ENCODE peak calls at places on chromosomes 6 and 20, in nine cellular contexts. M is activated CD4-positive, CD25-positive, alpha-beta regulatory T cell; F is GM19239; V is ovary; Z is amniotic stem cell; P is NAMALWA; K is left lung; N is endothelial cell; G is stimulated activated CD8-positive, alpha-beta memory T cell treated with anti-CD3 and anti-CD28 coated beads, Interleukin-15, amount 100 ng/mL, for 1 hour. Q is an unnamed sample.

GRCh38 chr6:28226460-28226859 is 1.4 kb downstream of the ZSCAN9 start:
- DNase-seq in K (no peak), M (no peak), N (no peak), P (no peak), Z (no peak), G (no peak), F (no peak), V (no peak), Q (no peak)

GRCh38 chr6:121175827-121176226 is 158.5 kb downstream of the TBC1D32 start:
- DNase-seq in K (no peak), Z (no peak), V (no peak), N (no peak), F (no peak), M (no peak), P (no peak), G (no peak), Q (no peak)

GRCh38 chr6:85594197-85594930 is 706 bp upstream of the SNX14 start:
- DNase-seq in V (no peak), N (no peak), P (peak; percentile 75), F (no peak), G (peak; percentile 4), K (no peak), Z (peak; percentile 44), M (peak; percentile 19), Q (no peak)

GRCh38 chr6:13653296-13653695 is 38.2 kb downstream of the NOL7 start:
- DNase-seq in Z (peak; percentile 32), F (no peak), M (no peak), K (no peak), G (no peak), N (no peak), P (no peak), V (no peak), Q (no peak)

GRCh38 chr6:36432151-36432633 is 10.5 kb downstream of the PXT1 start:
- DNase-seq in P (no peak), M (no peak), Z (no peak), K (no peak), V (no peak), G (no peak), F (no peak), N (no peak), Q (no peak)

GRCh38 chr20:59831024-59831900 is 102.2 kb downstream of the SYCP2 start:
- DNase-seq in G (no peak), V (no peak), Z (no peak), P (no peak), M (no peak), F (no peak), N (no peak), K (peak; percentile 65), Q (no peak)

GRCh38 chr20:63067266-63067635 is 60.5 kb upstream of the BHLHE23 start:
- DNase-seq in M (no peak), G (no peak), N (no peak), K (no peak), P (no peak), F (no peak), Z (no peak), V (no peak), Q (no peak)

GRCh38 chr6:109397020-109397419 is 14.8 kb upstream of the CD164 start:
- DNase-seq in Z (no peak), M (no peak), P (no peak), V (no peak), G (no peak), F (no peak), N (no peak), K (no peak), Q (no peak)

GRCh38 chr6:36129889-36130671 is at the start of gene MAPK13:
- DNase-seq in Z (no peak), M (no peak), N (peak; percentile 28), P (no peak), K (no peak), F (peak; percentile 38), V (no peak), G (no peak), Q (no peak)

GRCh38 chr20:10568032-10568431 is 105.8 kb downstream of the JAG1 start:
- DNase-seq in F (no peak), K (no peak), N (no peak), M (no peak), G (no peak), V (no peak), Z (no peak), P (no peak), Q (no peak)

GRCh38 chr6:122692175-122692598 is 82.0 kb downstream of the PKIB start:
- DNase-seq in K (no peak), V (no peak), P (no peak), G (no peak), M (no peak), Z (no peak), F (no peak), N (no peak), Q (no peak)

GRCh38 chr6:81465859-81466258 is 286.6 kb downstream of the TENT5A start:
- DNase-seq in N (peak; percentile 23), V (no peak), P (peak; percentile 21), M (no peak), G (no peak), K (no peak), Z (peak; percentile 23), F (no peak), Q (no peak)

GRCh38 chr6:168517742-168518347 is 76.9 kb downstream of the SMOC2 start:
- DNase-seq in K (no peak), P (no peak), G (no peak), V (peak; percentile 22), N (no peak), Z (no peak), F (no peak), M (no peak), Q (no peak)

GRCh38 chr6:150491131-150491795 is 108.4 kb upstream of the PLEKHG1 start:
- DNase-seq in Z (no peak), V (no peak), N (no peak), K (no peak), G (no peak), F (peak; percentile 38), P (no peak), M (no peak), Q (no peak)

GRCh38 chr20:23449400-23449799 is 3.3 kb downstream of the CST11 start:
- DNase-seq in F (no peak), P (no peak), M (no peak), G (no peak), V (no peak), Z (no peak), N (no peak), K (no peak), Q (no peak)

GRCh38 chr6:112931835-112932234 is 584.7 kb downstream of the RFPL4B start:
- DNase-seq in V (no peak), K (no peak), P (no peak), M (no peak), F (no peak), Z (no peak), G (no peak), N (no peak), Q (no peak)

GRCh38 chr20:39036011-39036410 is 73.9 kb downstream of the DHX35 start:
- DNase-seq in F (no peak), V (no peak), K (no peak), G (no peak), M (no peak), P (no peak), N (no peak), Z (no peak), Q (no peak)

GRCh38 chr6:6688283-6688682 is 99.8 kb downstream of the LY86 start:
- DNase-seq in V (no peak), F (no peak), G (no peak), M (no peak), N (no peak), P (no peak), Z (no peak), K (no peak), Q (no peak)

GRCh38 chr6:170022827-170023619 is 267.9 kb downstream of the DLL1 start:
- DNase-seq in N (no peak), M (no peak), V (no peak), K (no peak), P (no peak), Z (no peak), G (no peak), F (no peak), Q (no peak)

GRCh38 chr6:13299403-13299821 is 28.9 kb downstream of the TBC1D7 start:
- DNase-seq in V (no peak), G (no peak), M (no peak), Z (no peak), F (no peak), K (no peak), P (peak; percentile 96), N (no peak), Q (no peak)

GRCh38 chr20:760751-761417 is 7.4 kb downstream of the SLC52A3 start:
- DNase-seq in V (no peak), G (no peak), M (no peak), F (peak; percentile 60), N (peak; percentile 79), Z (no peak), P (peak; percentile 63), K (no peak), Q (no peak)

GRCh38 chr6:3784885-3785744 is 33.6 kb upstream of the PXDC1 start:
- DNase-seq in Z (no peak), F (no peak), K (no peak), N (no peak), M (no peak), V (no peak), G (no peak), P (no peak), Q (no peak)

GRCh38 chr6:134161036-134161435 is 108.6 kb upstream of the SLC2A12 start:
- DNase-seq in F (no peak), Z (no peak), M (no peak), N (no peak), K (no peak), V (no peak), P (no peak), G (no peak), Q (no peak)

GRCh38 chr6:44253307-44254101 is 3.8 kb downstream of the SLC35B2 start:
- DNase-seq in F (no peak), V (peak; percentile 23), M (peak; percentile 34), N (peak; percentile 73), G (peak; percentile 44), K (no peak), P (peak; percentile 77), Z (no peak), Q (peak; percentile 56)

GRCh38 chr6:96659084-96659845 is 96.3 kb downstream of the FHL5 start:
- DNase-seq in Z (no peak), F (no peak), V (no peak), N (no peak), K (no peak), P (no peak), M (no peak), G (no peak), Q (no peak)

GRCh38 chr6:114304304-114304887 is 38.4 kb downstream of the HS3ST5 start:
- DNase-seq in V (no peak), F (no peak), M (no peak), G (no peak), N (no peak), Z (peak; percentile 45), P (peak; percentile 40), K (no peak), Q (no peak)

GRCh38 chr6:14559754-14560527 is 442.4 kb downstream of the CD83 start:
- DNase-seq in N (no peak), G (no peak), K (no peak), Z (no peak), F (no peak), M (no peak), V (no peak), P (no peak), Q (no peak)

GRCh38 chr6:117547688-117548621 is 54.4 kb downstream of the GOPC start:
- DNase-seq in V (peak; percentile 68), K (peak; percentile 40), F (no peak), M (peak; percentile 5), N (no peak), P (no peak), G (no peak), Z (no peak), Q (peak; percentile 10)

GRCh38 chr6:98839788-98840361 is 5.5 kb downstream of the POU3F2 start:
- DNase-seq in P (peak; percentile 30), K (no peak), M (no peak), Z (no peak), F (no peak), N (peak; percentile 46), V (no peak), G (no peak), Q (no peak)

GRCh38 chr6:11277275-11278206 is 45.1 kb upstream of the NEDD9 start:
- DNase-seq in K (peak; percentile 48), N (peak; percentile 10), F (peak; percentile 32), P (no peak), Z (no peak), M (no peak), V (no peak), G (no peak), Q (peak; percentile 13)

GRCh38 chr6:150068173-150068785 is 642 bp downstream of the ULBP3 start:
- DNase-seq in Z (no peak), K (no peak), M (no peak), G (no peak), F (no peak), P (peak; percentile 36), N (no peak), V (no peak), Q (no peak)

Q was measured in stimulated activated CD4-positive, alpha-beta T cell treated with anti-CD3 and anti-CD28 coated beads, Interleukin-1b, Interleukin-23, amount 100 ng/mL, for 24 hours.